ENCODE peak calls at places on chromosomes 16 and 17, in four cellular contexts. Y, W, X and M are unnamed samples.
A peak's percentile ranks its signal among the peaks of the same experiment; 100 is the strongest.

GRCh38 chr16:2056077-2056476 is 8.3 kb downstream of the TSC2 start:
- DNase-seq in W (no peak), Y (peak; percentile 55), X (peak; percentile 47), M (no peak)

GRCh38 chr16:2742323-2743006 is 10.0 kb upstream of the SRRM2 start:
- DNase-seq in Y (no peak), X (no peak), W (no peak), M (no peak)

GRCh38 chr17:70168044-70168978 is 1.0 kb upstream of the KCNJ2 start:
- DNase-seq in X (peak; percentile 63), W (no peak), Y (no peak), M (peak; percentile 74)

GRCh38 chr17:50613596-50613995 is 21.1 kb upstream of the ABCC3 start:
- DNase-seq in X (no peak), Y (no peak), W (no peak), M (no peak)

GRCh38 chr17:80948961-80949450 is 42.6 kb upstream of the CHMP6 start:
- DNase-seq in W (no peak), Y (no peak), X (no peak), M (no peak)

GRCh38 chr17:72176516-72176851 is 55.7 kb downstream of the SOX9 start:
- DNase-seq in Y (peak; percentile 72), X (no peak), W (no peak), M (no peak)

GRCh38 chr17:69654981-69655581 is 240.6 kb downstream of the MAP2K6 start:
- DNase-seq in Y (no peak), W (no peak), X (no peak), M (peak; percentile 79)

GRCh38 chr17:15298176-15298575 is 33.0 kb upstream of the PMP22 start:
- DNase-seq in Y (no peak), X (no peak), W (no peak), M (no peak)

GRCh38 chr16:84088695-84089395 is 27.9 kb downstream of the MBTPS1 start:
- DNase-seq in X (peak; percentile 61), W (peak; percentile 13), Y (peak; percentile 81), M (no peak)

GRCh38 chr16:3601614-3602319 is 9.6 kb downstream of the SLX4 start:
- DNase-seq in X (no peak), W (no peak), Y (no peak), M (no peak)

GRCh38 chr17:51734462-51734861 is 424.1 kb downstream of the CA10 start:
- DNase-seq in W (no peak), Y (peak; percentile 34), X (peak; percentile 22), M (no peak)

GRCh38 chr17:36592316-36592710 is 634 bp downstream of the DHRS11 start:
- DNase-seq in W (no peak), Y (peak; percentile 59), X (peak; percentile 37), M (no peak)

GRCh38 chr16:10181196-10182162 is 749 bp downstream of the GRIN2A start:
- DNase-seq in Y (peak; percentile 66), X (peak; percentile 54), W (no peak), M (peak; percentile 40)

GRCh38 chr17:4515501-4515900 is 16.8 kb downstream of the SPNS2 start:
- DNase-seq in W (no peak), X (no peak), Y (no peak), M (no peak)

GRCh38 chr17:38533241-38533640 is 72.5 kb downstream of the SRCIN1 start:
- DNase-seq in X (no peak), W (no peak), Y (no peak), M (no peak)

GRCh38 chr16:52469775-52470174 is 77.2 kb downstream of the TOX3 start:
- DNase-seq in X (no peak), Y (no peak), W (no peak), M (peak; percentile 13)

GRCh38 chr17:82031885-82032627 is 578 bp downstream of the RAC3 start:
- DNase-seq in Y (peak; percentile 85), W (no peak), X (no peak), M (no peak)

GRCh38 chr17:82495844-82496528 is 23.5 kb upstream of the FOXK2 start:
- DNase-seq in X (no peak), Y (peak; percentile 78), W (no peak), M (no peak)

GRCh38 chr17:65182233-65182632 is 45.1 kb downstream of the RGS9 start:
- DNase-seq in X (no peak), Y (no peak), W (no peak), M (no peak)